ENCODE peak calls at places on chromosome 9, in four cellular contexts. One of them, this sample, is unnamed.
A peak's percentile ranks its signal among the peaks of the same experiment; 100 is the strongest.

GRCh38 chr9:99851028-99851822 is 29.5 kb downstream of the NR4A3 start:
- DNase-seq in CD8-positive, alpha-beta T cell: peak; percentile 21
- DNase-seq in ovary: no peak
- DNase-seq in esophagus muscularis mucosa: peak; percentile 64
- DNase-seq in this sample: no peak

GRCh38 chr9:72680593-72681317 is 159.3 kb downstream of the TMC1 start:
- DNase-seq in CD8-positive, alpha-beta T cell: no peak
- DNase-seq in ovary: no peak
- DNase-seq in esophagus muscularis mucosa: no peak
- DNase-seq in this sample: no peak

GRCh38 chr9:134304712-134305111 is 21.5 kb upstream of the RXRA start:
- DNase-seq in CD8-positive, alpha-beta T cell: no peak
- DNase-seq in ovary: peak; percentile 18
- DNase-seq in esophagus muscularis mucosa: no peak
- DNase-seq in this sample: no peak

GRCh38 chr9:72478993-72479392 is 42.4 kb upstream of the TMC1 start:
- DNase-seq in CD8-positive, alpha-beta T cell: no peak
- DNase-seq in ovary: no peak
- DNase-seq in esophagus muscularis mucosa: no peak
- DNase-seq in this sample: no peak

GRCh38 chr9:122251351-122251750 is 13.3 kb downstream of the RBM18 start:
- DNase-seq in CD8-positive, alpha-beta T cell: no peak
- DNase-seq in ovary: no peak
- DNase-seq in esophagus muscularis mucosa: no peak
- DNase-seq in this sample: no peak

GRCh38 chr9:105063665-105064247 is 135.8 kb upstream of the ABCA1 start:
- DNase-seq in CD8-positive, alpha-beta T cell: no peak
- DNase-seq in ovary: peak; percentile 53
- DNase-seq in esophagus muscularis mucosa: no peak
- DNase-seq in this sample: peak; percentile 29

GRCh38 chr9:77523891-77524290 is 124.2 kb downstream of the GNA14 start:
- DNase-seq in CD8-positive, alpha-beta T cell: no peak
- DNase-seq in ovary: no peak
- DNase-seq in esophagus muscularis mucosa: no peak
- DNase-seq in this sample: no peak

GRCh38 chr9:134024828-134025605 is at the start of gene BRD3OS:
- DNase-seq in CD8-positive, alpha-beta T cell: peak; percentile 83
- DNase-seq in ovary: peak; percentile 96
- DNase-seq in esophagus muscularis mucosa: peak; percentile 100
- DNase-seq in this sample: peak; percentile 99

GRCh38 chr9:114906922-114907571 is 23.3 kb downstream of the TNFSF8 start:
- DNase-seq in CD8-positive, alpha-beta T cell: no peak
- DNase-seq in ovary: no peak
- DNase-seq in esophagus muscularis mucosa: no peak
- DNase-seq in this sample: no peak

GRCh38 chr9:124256517-124257069 is 1.2 kb upstream of the NEK6 start:
- DNase-seq in CD8-positive, alpha-beta T cell: no peak
- DNase-seq in ovary: no peak
- DNase-seq in esophagus muscularis mucosa: no peak
- DNase-seq in this sample: peak; percentile 26

GRCh38 chr9:94149696-94150095 is 65.4 kb downstream of the PTPDC1 start:
- DNase-seq in CD8-positive, alpha-beta T cell: no peak
- DNase-seq in ovary: no peak
- DNase-seq in esophagus muscularis mucosa: peak; percentile 10
- DNase-seq in this sample: no peak

GRCh38 chr9:10855847-10856246 is 243.0 kb upstream of the PTPRD start:
- DNase-seq in CD8-positive, alpha-beta T cell: no peak
- DNase-seq in ovary: no peak
- DNase-seq in esophagus muscularis mucosa: no peak
- DNase-seq in this sample: no peak

GRCh38 chr9:14127656-14128055 is 186.3 kb downstream of the NFIB start:
- DNase-seq in CD8-positive, alpha-beta T cell: no peak
- DNase-seq in ovary: no peak
- DNase-seq in esophagus muscularis mucosa: no peak
- DNase-seq in this sample: no peak

GRCh38 chr9:2087500-2088313 is 72.6 kb downstream of the SMARCA2 start:
- DNase-seq in CD8-positive, alpha-beta T cell: no peak
- DNase-seq in ovary: no peak
- DNase-seq in esophagus muscularis mucosa: no peak
- DNase-seq in this sample: no peak

GRCh38 chr9:76373173-76373771 is 21.0 kb downstream of the RFK start:
- DNase-seq in CD8-positive, alpha-beta T cell: no peak
- DNase-seq in ovary: no peak
- DNase-seq in esophagus muscularis mucosa: no peak
- DNase-seq in this sample: peak; percentile 86

GRCh38 chr9:108033976-108034964 is 544.7 kb upstream of the KLF4 start:
- DNase-seq in CD8-positive, alpha-beta T cell: no peak
- DNase-seq in ovary: peak; percentile 66
- DNase-seq in esophagus muscularis mucosa: peak; percentile 92
- DNase-seq in this sample: no peak

GRCh38 chr9:18390393-18390792 is 83.6 kb upstream of the ADAMTSL1 start:
- DNase-seq in CD8-positive, alpha-beta T cell: no peak
- DNase-seq in ovary: no peak
- DNase-seq in esophagus muscularis mucosa: no peak
- DNase-seq in this sample: no peak

GRCh38 chr9:11933926-11934325 is 759.3 kb upstream of the TYRP1 start:
- DNase-seq in CD8-positive, alpha-beta T cell: no peak
- DNase-seq in ovary: no peak
- DNase-seq in esophagus muscularis mucosa: no peak
- DNase-seq in this sample: no peak

GRCh38 chr9:127106493-127106855 is 16.0 kb downstream of the ANGPTL2 start:
- DNase-seq in CD8-positive, alpha-beta T cell: no peak
- DNase-seq in ovary: no peak
- DNase-seq in esophagus muscularis mucosa: no peak
- DNase-seq in this sample: no peak

GRCh38 chr9:127109212-127109711 is 13.2 kb downstream of the ANGPTL2 start:
- DNase-seq in CD8-positive, alpha-beta T cell: no peak
- DNase-seq in ovary: no peak
- DNase-seq in esophagus muscularis mucosa: no peak
- DNase-seq in this sample: no peak

GRCh38 chr9:127108182-127108876 is 14.1 kb downstream of the ANGPTL2 start:
- DNase-seq in CD8-positive, alpha-beta T cell: no peak
- DNase-seq in ovary: no peak
- DNase-seq in esophagus muscularis mucosa: no peak
- DNase-seq in this sample: no peak

GRCh38 chr9:127105805-127106492 is 16.5 kb downstream of the ANGPTL2 start:
- DNase-seq in CD8-positive, alpha-beta T cell: no peak
- DNase-seq in ovary: no peak
- DNase-seq in esophagus muscularis mucosa: no peak
- DNase-seq in this sample: no peak

DNA sequence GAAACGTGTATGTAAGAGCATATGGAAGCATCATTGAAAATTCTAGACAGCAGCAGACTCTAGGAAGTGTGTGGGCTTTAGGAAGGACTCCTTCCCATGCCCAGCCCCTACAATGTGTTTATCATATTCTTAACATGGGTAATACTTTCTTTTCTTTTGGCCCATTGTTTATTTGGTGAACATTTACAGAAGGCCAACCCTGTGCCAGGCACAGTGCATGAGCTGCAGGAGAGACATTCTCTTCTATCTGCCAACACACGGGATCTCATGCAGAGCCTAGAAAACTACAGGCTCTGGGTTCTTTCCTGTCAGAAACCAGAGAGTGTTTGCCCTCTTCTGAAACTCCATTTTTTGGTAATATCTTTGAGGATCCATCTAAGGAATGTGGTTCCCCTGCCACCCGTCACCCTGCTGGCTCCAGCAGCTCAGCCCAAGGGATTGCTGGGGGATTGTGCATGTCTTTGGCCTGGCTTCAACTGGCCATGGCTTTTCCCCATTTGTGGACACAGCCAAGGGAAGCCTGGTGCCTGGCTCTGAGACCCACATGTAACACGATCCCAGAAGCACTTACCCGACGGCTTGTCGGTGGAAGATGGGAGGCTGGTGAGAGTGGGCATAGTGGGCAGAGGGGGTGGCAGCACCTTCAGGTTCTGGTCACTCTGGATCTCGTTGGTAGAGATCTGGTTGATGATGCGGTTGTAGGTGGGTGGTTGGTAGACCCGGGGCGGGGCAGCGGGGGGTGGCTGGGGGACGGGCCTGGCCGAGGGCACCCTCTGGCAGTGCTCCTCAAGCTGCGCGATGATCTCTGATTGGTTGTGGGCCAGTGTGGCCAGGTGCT is 14.9 kb downstream of the ANGPTL2 start:
- DNase-seq in CD8-positive, alpha-beta T cell: no peak
- DNase-seq in ovary: no peak
- DNase-seq in esophagus muscularis mucosa: no peak
- DNase-seq in this sample: no peak
- H3K4me1 ChIP-seq in CD8-positive, alpha-beta T cell: no peaks in the 10 kb centered on the region
- H3K4me1 ChIP-seq in ovary: peaks cover 11% of the 10 kb centered on the region
- H3K4me1 ChIP-seq in esophagus muscularis mucosa: peaks cover 67% of the 10 kb centered on the region
- H3K4me1 ChIP-seq in this sample: no peaks in the 10 kb centered on the region

DNA sequence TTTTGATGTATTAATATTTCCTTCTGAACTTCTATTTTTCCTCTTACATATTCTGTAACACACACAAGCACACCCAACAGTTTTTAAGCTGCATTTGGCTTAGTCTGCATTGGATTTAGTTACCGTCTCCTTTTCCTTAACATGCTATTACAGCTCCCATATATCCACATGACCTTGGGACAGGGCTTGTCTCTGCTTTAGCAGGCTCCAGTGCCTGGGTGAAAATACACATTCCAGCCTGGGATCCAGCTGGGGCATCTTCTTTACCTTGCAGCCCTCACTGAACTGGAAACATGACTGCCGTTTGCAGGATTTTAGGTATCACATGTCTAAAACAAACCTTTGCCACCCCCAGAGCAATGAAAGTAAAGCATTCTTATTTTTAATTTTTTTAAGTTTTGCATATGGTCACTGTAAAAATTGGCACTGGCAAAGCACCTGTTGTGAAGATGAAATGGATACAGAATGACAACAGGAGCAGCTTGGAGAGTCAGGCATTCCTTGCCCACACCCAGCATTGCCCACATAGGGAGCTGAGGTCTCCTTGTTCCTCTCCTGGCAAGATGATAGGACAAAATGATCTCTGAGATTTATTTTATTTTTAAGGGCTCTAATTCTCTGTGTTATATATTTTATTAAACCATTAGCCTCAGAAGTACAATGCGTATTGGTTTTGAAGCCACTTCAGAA is 4.0 kb downstream of the GADD45G start:
- DNase-seq in CD8-positive, alpha-beta T cell: no peak
- DNase-seq in ovary: peak; percentile 7
- DNase-seq in esophagus muscularis mucosa: no peak
- DNase-seq in this sample: no peak
- H3K9me3 ChIP-seq in CD8-positive, alpha-beta T cell: no peaks in the 10 kb centered on the region
- H3K9me3 ChIP-seq in ovary: no peaks in the 10 kb centered on the region
- H3K9me3 ChIP-seq in esophagus muscularis mucosa: no peaks in the 10 kb centered on the region
- H3K9me3 ChIP-seq in this sample: no peaks in the 10 kb centered on the region

GRCh38 chr9:92405770-92406169 is 1.4 kb upstream of the OGN start:
- DNase-seq in CD8-positive, alpha-beta T cell: no peak
- DNase-seq in ovary: no peak
- DNase-seq in esophagus muscularis mucosa: no peak
- DNase-seq in this sample: no peak

GRCh38 chr9:92402359-92402758 is 2.0 kb downstream of the OGN start:
- DNase-seq in CD8-positive, alpha-beta T cell: no peak
- DNase-seq in ovary: no peak
- DNase-seq in esophagus muscularis mucosa: no peak
- DNase-seq in this sample: no peak

GRCh38 chr9:92404437-92404836 is at the start of gene OGN:
- DNase-seq in CD8-positive, alpha-beta T cell: no peak
- DNase-seq in ovary: no peak
- DNase-seq in esophagus muscularis mucosa: no peak
- DNase-seq in this sample: no peak

GRCh38 chr9:92403153-92403552 is 1.2 kb downstream of the OGN start:
- DNase-seq in CD8-positive, alpha-beta T cell: no peak
- DNase-seq in ovary: no peak
- DNase-seq in esophagus muscularis mucosa: no peak
- DNase-seq in this sample: no peak

DNA sequence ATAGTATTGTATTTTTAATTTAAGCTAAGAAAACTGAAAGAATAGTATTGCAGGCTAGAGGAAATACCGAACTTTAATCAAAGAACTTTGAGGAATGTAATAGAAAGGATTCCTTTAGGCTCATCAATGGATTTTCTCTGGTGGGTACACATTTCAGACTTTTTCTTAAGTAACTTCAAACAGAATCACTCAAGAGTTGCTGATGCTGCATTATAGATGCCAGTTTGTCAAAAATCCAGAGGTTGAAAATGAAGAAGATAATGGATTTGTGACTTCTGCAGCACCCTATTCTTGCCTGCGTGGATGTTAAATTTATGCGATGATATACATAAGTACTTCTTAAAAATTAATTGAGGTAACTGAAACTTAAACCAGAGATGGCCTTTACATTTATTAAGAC is 347 bp downstream of the OGN start:
- DNase-seq in CD8-positive, alpha-beta T cell: no peak
- DNase-seq in ovary: no peak
- DNase-seq in esophagus muscularis mucosa: no peak
- DNase-seq in this sample: no peak
- H3K4me3 ChIP-seq in CD8-positive, alpha-beta T cell: no peak overlapping the region
- H3K4me3 ChIP-seq in ovary: peak overlapping the region; percentile 13
- H3K4me3 ChIP-seq in esophagus muscularis mucosa: peak overlapping the region; percentile 38
- H3K4me3 ChIP-seq in this sample: no peak overlapping the region

DNA sequence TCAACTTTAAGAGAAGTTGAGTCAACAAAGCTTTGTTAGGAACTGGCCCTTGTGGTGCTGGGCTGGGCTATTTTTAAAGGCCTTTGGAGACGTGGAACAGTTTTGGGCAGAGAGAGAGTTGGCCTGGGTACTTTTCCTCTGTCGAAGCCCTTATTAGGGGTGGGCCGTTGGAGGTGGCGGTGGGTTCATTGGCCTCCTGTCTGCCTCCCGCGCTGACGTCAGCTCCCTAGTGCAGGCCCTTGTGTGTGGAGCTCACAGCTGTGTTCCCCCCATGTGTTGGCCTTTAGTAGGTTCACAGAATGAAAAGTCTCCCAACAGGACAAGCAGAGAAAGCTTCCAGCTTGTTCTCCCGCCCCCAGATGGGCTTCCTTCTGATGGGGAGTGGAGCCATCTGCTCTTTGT is 2.7 kb downstream of the NCS1 start:
- DNase-seq in CD8-positive, alpha-beta T cell: no peak
- DNase-seq in ovary: peak; percentile 67
- DNase-seq in esophagus muscularis mucosa: no peak
- DNase-seq in this sample: no peak
- H3K4me1 ChIP-seq in CD8-positive, alpha-beta T cell: peaks cover 7% of the 10 kb centered on the region
- H3K4me1 ChIP-seq in ovary: peaks cover 17% of the 10 kb centered on the region
- H3K4me1 ChIP-seq in esophagus muscularis mucosa: peaks cover 9% of the 10 kb centered on the region
- H3K4me1 ChIP-seq in this sample: no peaks in the 10 kb centered on the region

This sample was measured in pancreas.